ENCODE peak calls at places on chromosomes 13 and 19, in nine cellular contexts. T is mucosa of descending colon, I is PC-3, Y is epithelial cell of esophagus, R is AG09319, M is tibial nerve, E is PC-9, G is ovary, X is left lung. B is an unnamed sample.

GRCh38 chr13:73169971-73170370 is 111.2 kb downstream of the KLF5 start:
- DNase-seq in Y (peak), I (no peak), R (no peak), T (no peak), M (no peak), X (no peak), G (no peak), E (no peak), B (no peak)

GRCh38 chr13:43804461-43805070 is 17.8 kb upstream of the ENOX1 start:
- DNase-seq in X (no peak), R (no peak), M (no peak), T (no peak), E (peak), Y (peak), I (peak), G (no peak), B (no peak)

GRCh38 chr19:1822210-1822609 is 10.1 kb upstream of the ATP8B3 start:
- DNase-seq in E (no peak), T (peak), M (no peak), R (no peak), G (no peak), I (no peak), Y (no peak), X (no peak), B (no peak)

GRCh38 chr19:15180451-15181390 is 20.1 kb downstream of the NOTCH3 start:
- DNase-seq in X (peak), T (peak), I (no peak), R (no peak), Y (peak), E (no peak), G (no peak), M (no peak), B (no peak)

GRCh38 chr13:75507027-75508001 is 25.3 kb upstream of the TBC1D4 start:
- DNase-seq in I (no peak), T (no peak), Y (peak), X (peak), G (no peak), M (no peak), R (no peak), E (no peak), B (no peak)

GRCh38 chr13:80825276-80825675 is 484.4 kb upstream of the SPRY2 start:
- DNase-seq in T (no peak), G (no peak), R (no peak), X (no peak), Y (no peak), M (no peak), E (no peak), I (no peak), B (no peak)

GRCh38 chr19:2217591-2217990 is 18.5 kb downstream of the PLEKHJ1 start:
- DNase-seq in T (no peak), X (no peak), Y (no peak), G (no peak), I (no peak), E (no peak), R (no peak), M (no peak), B (no peak)

GRCh38 chr13:34164585-34164984 is 346.6 kb downstream of the RFC3 start:
- DNase-seq in G (no peak), I (peak), E (no peak), Y (no peak), X (no peak), R (no peak), M (no peak), T (no peak), B (no peak)

GRCh38 chr13:51341804-51342203 is 2.3 kb downstream of the SERPINE3 start:
- DNase-seq in T (no peak), I (no peak), R (no peak), M (no peak), Y (no peak), X (no peak), G (no peak), E (no peak), B (no peak)

GRCh38 chr13:34358811-34359513 is 541.0 kb downstream of the RFC3 start:
- DNase-seq in X (no peak), I (peak), M (no peak), Y (peak), T (no peak), E (peak), R (peak), G (no peak), B (no peak)

GRCh38 chr19:17718467-17718987 is 753 bp upstream of the MAP1S start:
- DNase-seq in E (no peak), I (peak), Y (peak), M (no peak), T (no peak), R (no peak), X (no peak), G (no peak), B (no peak)

DNA sequence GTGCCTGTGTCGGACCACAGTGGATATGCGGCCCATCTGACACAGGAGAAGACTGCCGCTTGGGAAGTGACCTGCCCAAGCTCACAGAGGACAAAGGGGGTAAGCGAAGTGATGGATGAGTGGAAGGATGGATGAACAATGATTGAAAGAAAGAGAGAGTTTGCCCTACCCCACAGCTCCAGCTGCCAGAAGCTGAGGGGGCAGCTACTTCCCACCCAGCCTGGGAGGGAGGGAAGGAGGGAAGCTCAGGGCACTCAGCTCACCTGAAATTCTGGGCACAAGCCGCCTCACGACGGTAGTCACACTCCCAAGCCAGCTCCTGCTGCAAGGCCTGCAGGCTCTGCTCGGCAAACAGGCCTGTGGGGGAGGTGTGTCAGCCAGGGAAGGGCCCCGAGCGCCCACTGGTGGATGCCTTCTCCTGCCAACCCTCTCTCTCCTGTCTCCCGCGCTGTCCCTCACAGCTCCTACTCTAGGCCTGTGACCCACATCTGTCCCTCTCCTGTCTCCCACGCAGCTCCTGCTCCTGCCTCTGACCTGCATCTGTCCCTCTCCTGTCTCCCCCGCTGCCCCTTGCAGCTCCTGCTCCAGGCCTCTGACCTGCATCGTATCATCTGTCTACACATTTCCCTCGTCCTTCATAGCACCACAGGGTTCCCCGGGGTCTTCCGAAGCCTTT is 12.0 kb upstream of the NUMBL start:
- DNase-seq in G (no peak), E (no peak), I (peak), R (no peak), T (peak), M (no peak), Y (peak), X (peak), B (no peak)
- TF ChIP-seq CTCF in G (no peak), E (peak), I (peak), R (peak), T (no peak), M (no peak), Y (peak), X (no peak), B (no peak)

GRCh38 chr19:38717855-38718254 is 26.4 kb downstream of the CAPN12 start:
- DNase-seq in E (no peak), I (no peak), G (no peak), Y (no peak), X (no peak), R (no peak), M (no peak), T (no peak), B (no peak)

GRCh38 chr19:38717051-38717450 is 27.2 kb downstream of the CAPN12 start:
- DNase-seq in M (no peak), X (no peak), R (no peak), I (no peak), G (no peak), T (no peak), E (no peak), Y (no peak), B (no peak)

GRCh38 chr19:38719761-38720558 is 24.3 kb downstream of the CAPN12 start:
- DNase-seq in R (no peak), G (no peak), T (no peak), M (no peak), X (no peak), I (no peak), Y (no peak), E (peak), B (no peak)

GRCh38 chr19:38720559-38721236 is 23.6 kb downstream of the CAPN12 start:
- DNase-seq in T (no peak), I (no peak), G (no peak), Y (no peak), R (no peak), E (no peak), X (no peak), M (no peak), B (no peak)

GRCh38 chr19:38718747-38719543 is 25.3 kb downstream of the CAPN12 start:
- DNase-seq in G (no peak), R (no peak), T (no peak), Y (no peak), I (no peak), E (peak), M (no peak), X (peak), B (no peak)
- TF ChIP-seq CTCF in G (peak), R (peak), T (no peak), Y (peak), I (peak), E (no peak), M (peak), X (no peak), B (peak)

GRCh38 chr19:40693896-40694295 is 3.4 kb upstream of the NUMBL start:
- DNase-seq in X (peak), R (no peak), M (no peak), T (no peak), E (no peak), I (no peak), Y (no peak), G (no peak), B (no peak)
- TF ChIP-seq CTCF in X (no peak), R (no peak), M (no peak), T (no peak), E (no peak), I (no peak), Y (no peak), G (no peak), B (no peak)

DNA sequence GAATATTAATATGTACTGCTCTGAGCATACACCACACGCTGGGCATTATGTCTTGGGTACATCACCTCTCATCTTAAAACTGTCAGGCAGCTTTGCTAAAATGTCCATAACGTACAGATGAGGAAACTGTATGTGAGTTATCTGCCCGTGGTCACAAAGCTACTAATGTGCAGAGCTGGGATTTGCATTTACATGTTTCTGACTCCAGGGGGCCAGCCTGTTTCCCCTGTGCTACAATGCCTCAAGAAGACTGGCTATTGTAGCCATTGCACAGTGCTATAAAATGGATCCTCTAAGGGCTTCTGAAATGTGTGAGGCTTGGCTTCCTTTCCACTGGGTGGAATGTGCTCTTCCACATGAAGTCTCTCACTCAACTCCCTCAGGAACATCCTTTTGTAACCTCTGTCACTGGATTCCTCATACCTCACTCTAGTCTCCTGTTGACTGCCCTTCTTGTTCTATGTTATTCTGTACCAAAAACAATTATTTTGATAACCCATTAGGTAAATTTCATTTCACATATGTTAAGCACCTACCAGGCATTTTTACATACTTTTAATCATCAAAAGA is 95.6 kb upstream of the HTR2A start:
- DNase-seq in M (no peak), X (no peak), Y (peak), T (no peak), G (no peak), E (no peak), I (peak), R (no peak), B (no peak)
- TF ChIP-seq CTCF in M (no peak), X (no peak), Y (peak), T (no peak), G (no peak), E (peak), I (peak), R (peak), B (no peak)

GRCh38 chr19:18999896-19000620 is 33.3 kb downstream of the SUGP2 start:
- DNase-seq in Y (peak), X (peak), M (no peak), E (no peak), I (no peak), T (no peak), G (no peak), R (no peak), B (no peak)
- TF ChIP-seq CTCF in Y (peak), X (no peak), M (no peak), E (peak), I (peak), T (no peak), G (no peak), R (peak), B (no peak)